ENCODE peak calls at places on chromosome 16, in six cellular contexts. R is stomach, B is aorta, Z is mammary epithelial cell, H is neural progenitor cell, Y is heart left ventricle. L is an unnamed sample.

GRCh38 chr16:10976663-10977062 is 32.3 kb downstream of the CLEC16A start:
- DNase-seq in R (no peak), Y (no peak), B (no peak), H (no peak), Z (no peak), L (no peak)

GRCh38 chr16:13289515-13289914 is 388.1 kb downstream of the SHISA9 start:
- DNase-seq in Z (no peak), R (no peak), B (no peak), Y (no peak), H (no peak), L (no peak)

GRCh38 chr16:71467810-71468209 is 5.8 kb upstream of the ZNF23 start:
- DNase-seq in H (peak; percentile 85), Y (no peak), R (no peak), Z (peak; percentile 27), B (no peak), L (no peak)

GRCh38 chr16:30867747-30868146 is 26.1 kb downstream of the BCL7C start:
- DNase-seq in R (no peak), B (no peak), H (no peak), Z (no peak), Y (no peak), L (no peak)

GRCh38 chr16:13560151-13560550 is 359.8 kb upstream of the ERCC4 start:
- DNase-seq in B (no peak), H (no peak), R (no peak), Y (no peak), Z (no peak), L (no peak)

GRCh38 chr16:30747331-30747730 is 894 bp upstream of the PHKG2 start:
- DNase-seq in R (no peak), B (no peak), Z (peak; percentile 56), Y (no peak), H (no peak), L (no peak)

GRCh38 chr16:85564277-85565051 is 48.7 kb upstream of the GSE1 start:
- DNase-seq in Z (peak; percentile 56), R (no peak), Y (no peak), H (no peak), B (no peak), L (peak; percentile 87)

GRCh38 chr16:85594621-85595298 is 18.4 kb upstream of the GSE1 start:
- DNase-seq in Y (no peak), H (no peak), B (no peak), R (no peak), Z (no peak), L (no peak)

GRCh38 chr16:68739964-68740627 is 3.0 kb downstream of the CDH1 start:
- DNase-seq in R (no peak), H (no peak), Z (peak; percentile 75), B (no peak), Y (no peak), L (no peak)

GRCh38 chr16:31452631-31453106 is 6.6 kb upstream of the ARMC5 start:
- DNase-seq in H (no peak), B (no peak), Y (no peak), R (no peak), Z (peak; percentile 88), L (no peak)

GRCh38 chr16:23296994-23297393 is 5.1 kb upstream of the SCNN1B start:
- DNase-seq in H (peak; percentile 16), R (peak; percentile 34), Y (no peak), Z (no peak), B (no peak), L (no peak)

GRCh38 chr16:64627288-64627687 is 494.6 kb downstream of the CDH11 start:
- DNase-seq in R (no peak), Z (no peak), Y (no peak), B (peak; percentile 36), H (peak; percentile 9), L (no peak)

GRCh38 chr16:65032397-65032796 is 89.5 kb downstream of the CDH11 start:
- DNase-seq in B (no peak), Z (no peak), Y (no peak), R (no peak), H (no peak), L (no peak)

GRCh38 chr16:71630808-71631207 is 4.8 kb downstream of the MARVELD3 start:
- DNase-seq in R (no peak), Z (peak; percentile 67), H (no peak), B (no peak), Y (no peak), L (no peak)

GRCh38 chr16:3935921-3936320 is 55.4 kb upstream of the CREBBP start:
- DNase-seq in B (peak; percentile 35), Z (no peak), R (no peak), Y (no peak), H (no peak), L (no peak)

GRCh38 chr16:53094013-53094630 is 39.3 kb downstream of the CHD9 start:
- DNase-seq in Z (no peak), R (peak; percentile 82), Y (peak; percentile 55), H (no peak), B (peak; percentile 76), L (peak; percentile 92)

GRCh38 chr16:51429041-51429440 is 278.0 kb upstream of the SALL1 start:
- DNase-seq in B (no peak), Y (no peak), R (no peak), Z (no peak), H (no peak), L (no peak)

GRCh38 chr16:74738134-74738541 is 36.5 kb downstream of the FA2H start:
- DNase-seq in Y (no peak), R (peak; percentile 75), Z (no peak), H (peak; percentile 34), B (no peak), L (no peak)

GRCh38 chr16:10668322-10669045 is 26.2 kb downstream of the TEKT5 start:
- DNase-seq in Z (no peak), Y (no peak), B (no peak), H (peak; percentile 76), R (peak; percentile 33), L (no peak)

GRCh38 chr16:20766294-20766693 is 2.5 kb downstream of the ACSM3 start:
- DNase-seq in B (no peak), H (no peak), Z (no peak), Y (no peak), R (no peak), L (no peak)

GRCh38 chr16:67842509-67843342 is 606 bp downstream of the THAP11 start:
- DNase-seq in Y (peak; percentile 53), B (peak; percentile 83), Z (peak; percentile 18), R (peak; percentile 49), H (peak; percentile 83), L (peak; percentile 64)

GRCh38 chr16:11852092-11852809 is 909 bp upstream of the RSL1D1 start:
- DNase-seq in B (no peak), R (no peak), H (no peak), Y (no peak), Z (no peak), L (no peak)

GRCh38 chr16:874366-875181 is 74.0 kb upstream of the GNG13 start:
- DNase-seq in B (peak; percentile 73), Y (no peak), Z (no peak), R (no peak), H (no peak), L (peak; percentile 81)

GRCh38 chr16:19886061-19886792 is 1.6 kb upstream of the GPRC5B start:
- DNase-seq in B (peak; percentile 93), Z (peak; percentile 53), R (peak; percentile 78), H (peak; percentile 81), Y (peak; percentile 69), L (peak; percentile 76)

GRCh38 chr16:9151597-9151996 is 60.2 kb downstream of the HAPSTR1 start:
- DNase-seq in Y (no peak), Z (no peak), R (no peak), B (no peak), H (no peak), L (no peak)

GRCh38 chr16:53504665-53505064 is 1.7 kb upstream of the AKTIP start:
- DNase-seq in Y (no peak), H (no peak), R (no peak), Z (peak; percentile 4), B (no peak), L (no peak)

GRCh38 chr16:49620158-49620867 is 235.6 kb downstream of the ZNF423 start:
- DNase-seq in Y (peak; percentile 78), B (peak; percentile 95), Z (no peak), R (peak; percentile 72), H (no peak), L (no peak)

GRCh38 chr16:81659249-81659648 is 119.8 kb upstream of the PLCG2 start:
- DNase-seq in Y (no peak), R (no peak), Z (no peak), B (no peak), H (no peak), L (no peak)

GRCh38 chr16:48155926-48156789 is at the start of gene ABCC12:
- DNase-seq in B (no peak), H (no peak), R (no peak), Z (no peak), Y (no peak), L (no peak)

GRCh38 chr16:57688987-57689771 is 5.4 kb upstream of the DRC7 start:
- DNase-seq in Y (no peak), R (peak; percentile 70), B (no peak), H (no peak), Z (no peak), L (no peak)
- H3K4me1 ChIP-seq in Y (peaks cover 4% of the 10 kb centered on the region), R (peaks cover 7% of the 10 kb centered on the region), B (no peaks in the 10 kb centered on the region), H (no peaks in the 10 kb centered on the region), Z (no peaks in the 10 kb centered on the region), L (no peaks in the 10 kb centered on the region)

GRCh38 chr16:24883714-24884151 is 38.0 kb downstream of the SLC5A11 start:
- DNase-seq in R (no peak), B (no peak), Y (no peak), Z (no peak), H (no peak), L (no peak)
- H3K4me1 ChIP-seq in R (no peaks in the 10 kb centered on the region), B (no peaks in the 10 kb centered on the region), Y (no peaks in the 10 kb centered on the region), Z (no peaks in the 10 kb centered on the region), H (no peaks in the 10 kb centered on the region), L (no peaks in the 10 kb centered on the region)

DNA sequence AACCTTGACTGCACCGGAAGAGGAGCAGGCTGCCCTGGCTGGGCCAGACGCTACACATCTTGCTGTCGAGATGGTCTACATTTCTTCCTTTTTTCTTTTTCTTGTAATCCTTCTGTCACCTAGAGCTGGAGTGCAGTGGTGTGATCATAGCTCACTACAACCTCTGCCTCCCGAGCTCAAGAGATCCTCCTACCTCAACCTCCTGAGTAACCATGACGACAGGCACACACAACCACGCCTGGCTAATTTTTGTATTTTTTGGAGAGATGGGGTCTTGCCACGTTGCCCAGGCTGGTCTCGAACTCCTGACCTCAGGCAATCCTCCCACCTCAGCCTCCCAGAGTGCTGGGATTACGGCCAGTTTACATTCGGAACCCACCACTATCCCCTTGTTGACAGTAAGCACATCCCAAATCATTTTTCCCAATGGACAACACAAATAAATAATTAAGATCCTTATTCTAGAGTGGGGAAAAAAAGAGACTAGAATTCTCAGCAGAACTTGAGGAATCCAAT is 79.0 kb downstream of the ANKRD11 start:
- DNase-seq in R (no peak), Y (no peak), H (no peak), B (no peak), Z (no peak), L (no peak)
- H3K4me1 ChIP-seq in R (peaks cover 76% of the 10 kb centered on the region), Y (peaks cover 87% of the 10 kb centered on the region), H (peaks cover 64% of the 10 kb centered on the region), B (no peaks in the 10 kb centered on the region), Z (peaks cover 36% of the 10 kb centered on the region), L (peaks cover 83% of the 10 kb centered on the region)

DNA sequence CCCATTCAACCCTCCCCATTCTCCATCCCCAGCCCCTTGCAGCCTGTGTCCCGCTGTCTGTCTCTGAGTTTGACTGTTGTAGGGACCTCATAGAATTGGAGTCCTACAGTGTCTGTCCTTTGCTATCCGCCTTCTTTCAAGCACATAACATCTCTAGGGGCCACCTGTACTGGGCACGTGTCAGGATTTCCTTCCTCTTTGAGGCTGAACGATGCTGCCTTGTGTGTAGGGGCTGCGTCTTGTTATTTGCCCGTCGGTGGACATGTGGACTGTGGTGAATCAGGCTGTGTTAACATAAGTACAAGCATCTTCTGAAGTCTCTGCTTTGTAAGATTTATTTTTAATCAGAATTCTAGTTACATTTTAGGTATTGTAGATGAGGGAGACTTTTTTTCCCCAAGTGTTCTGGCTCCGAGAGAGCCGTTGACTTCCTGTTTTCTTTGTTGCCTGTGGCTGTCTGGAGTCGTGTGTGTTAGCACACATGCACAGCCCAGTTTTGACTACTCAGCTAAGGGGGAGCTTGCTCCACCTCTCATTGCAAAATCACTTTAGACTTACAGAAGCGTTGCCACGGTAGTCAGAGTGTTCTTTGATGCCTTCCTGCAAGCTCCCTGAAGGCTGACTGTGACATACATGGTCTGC is 26.1 kb downstream of the SPG7 start:
- DNase-seq in H (no peak), Z (no peak), B (no peak), R (no peak), Y (no peak), L (no peak)
- H3K4me1 ChIP-seq in H (no peaks in the 10 kb centered on the region), Z (no peaks in the 10 kb centered on the region), B (no peaks in the 10 kb centered on the region), R (no peaks in the 10 kb centered on the region), Y (peaks cover 16% of the 10 kb centered on the region), L (no peaks in the 10 kb centered on the region)

L was measured in left lung.